ENCODE peak calls at places on chromosomes 16 and 17, in ten cellular contexts. R is stimulated activated CD4-positive, alpha-beta T cell treated with anti-CD3 and anti-CD28 coated beads, Interleukin-1b, Interleukin-23, amount 100 ng/mL, for 24 hours; S is GM12865; V is NCI-H1092; W is H9; T is AG20443; A is T1000; Z is EH; X is ecto neural progenitor cell; B is WTC11. U is an unnamed sample.

GRCh38 chr16:30924086-30924714 is 828 bp downstream of the FBXL19 start:
- DNase-seq in Z (no peak), V (no peak), B (peak), A (no peak), W (no peak), R (no peak), T (peak), S (no peak), X (peak), U (peak)

GRCh38 chr17:74712301-74712700 is 422 bp downstream of the CD300LF start:
- DNase-seq in A (no peak), W (no peak), T (no peak), Z (no peak), V (no peak), X (no peak), S (no peak), B (no peak), R (no peak), U (peak)

GRCh38 chr16:11828696-11829095 is 22.6 kb downstream of the RSL1D1 start:
- DNase-seq in X (no peak), A (no peak), W (no peak), Z (no peak), B (no peak), V (no peak), R (no peak), S (no peak), T (no peak), U (no peak)

GRCh38 chr17:10799407-10799806 is 4.5 kb downstream of the TMEM238L start:
- DNase-seq in Z (no peak), X (no peak), V (no peak), W (no peak), B (no peak), R (no peak), T (no peak), A (no peak), S (no peak), U (no peak)

GRCh38 chr16:81539009-81539820 is 94.6 kb downstream of the CMIP start:
- DNase-seq in T (peak), A (no peak), Z (no peak), X (no peak), S (no peak), W (no peak), R (no peak), B (no peak), V (no peak), U (no peak)

GRCh38 chr16:78392585-78393195 is 293.2 kb downstream of the WWOX start:
- DNase-seq in W (no peak), Z (no peak), S (no peak), T (no peak), X (no peak), V (no peak), A (no peak), B (no peak), R (no peak), U (no peak)

GRCh38 chr16:78177927-78178326 is 78.5 kb downstream of the WWOX start:
- DNase-seq in V (no peak), S (no peak), W (no peak), A (no peak), B (no peak), T (no peak), X (no peak), R (no peak), Z (no peak), U (no peak)

GRCh38 chr17:81934850-81935708 is 2.0 kb downstream of the PYCR1 start:
- DNase-seq in S (no peak), W (no peak), X (no peak), B (no peak), R (no peak), V (no peak), Z (no peak), T (no peak), A (no peak), U (no peak)

GRCh38 chr16:11152677-11153321 is 103.2 kb downstream of the SOCS1 start:
- DNase-seq in T (no peak), A (no peak), V (peak), X (no peak), R (no peak), B (no peak), Z (no peak), W (no peak), S (no peak), U (peak)

GRCh38 chr17:78430892-78431691 is 52.6 kb downstream of the PGS1 start:
- DNase-seq in R (no peak), X (no peak), Z (no peak), T (no peak), V (no peak), B (no peak), A (no peak), W (no peak), S (no peak), U (no peak)